ENCODE peak calls at places on chromosomes 3 and 15, in ten cellular contexts. N, M, U, G, R, V, W, B, A and J are unnamed samples.

GRCh38 chr3:143307613-143308183 is 188.1 kb downstream of the CHST2 start:
- DNase-seq in N (no peak), M (no peak), U (no peak), G (no peak), R (no peak), V (no peak), W (no peak), B (no peak), A (no peak), J (no peak)

GRCh38 chr3:126394179-126394976 is at the start of gene CFAP100:
- DNase-seq in N (peak; percentile 34), M (no peak), U (peak; percentile 81), G (no peak), R (no peak), V (no peak), W (no peak), B (peak; percentile 80), A (peak; percentile 72), J (no peak)

GRCh38 chr3:49092948-49093852 is 671 bp downstream of the QRICH1 start:
- DNase-seq in N (peak; percentile 84), M (no peak), U (no peak), G (peak; percentile 76), R (peak; percentile 67), V (peak; percentile 81), W (peak; percentile 49), B (peak; percentile 89), A (peak; percentile 79), J (peak; percentile 75)

GRCh38 chr15:51108933-51109550 is 14.3 kb upstream of the TNFAIP8L3 start:
- DNase-seq in N (no peak), M (peak; percentile 49), U (no peak), G (no peak), R (no peak), V (no peak), W (no peak), B (no peak), A (no peak), J (no peak)

GRCh38 chr3:71579934-71580318 is 3.6 kb downstream of the FOXP1 start:
- DNase-seq in N (no peak), M (no peak), U (no peak), G (no peak), R (no peak), V (no peak), W (no peak), B (no peak), A (no peak), J (peak; percentile 76)

GRCh38 chr3:44100298-44100695 is 141.4 kb upstream of the TOPAZ1 start:
- DNase-seq in N (no peak), M (no peak), U (no peak), G (no peak), R (no peak), V (no peak), W (no peak), B (no peak), A (no peak), J (no peak)

GRCh38 chr15:31758126-31758525 is 272.2 kb upstream of the CHRNA7 start:
- DNase-seq in N (peak; percentile 39), M (no peak), U (no peak), G (no peak), R (no peak), V (peak; percentile 63), W (peak; percentile 16), B (no peak), A (peak; percentile 54), J (no peak)

GRCh38 chr3:38755130-38755529 is 60.9 kb downstream of the SCN10A start:
- DNase-seq in N (no peak), M (no peak), U (no peak), G (no peak), R (no peak), V (no peak), W (no peak), B (peak; percentile 14), A (no peak), J (no peak)

GRCh38 chr15:78070049-78070698 is 7.3 kb downstream of the TBC1D2B start:
- DNase-seq in N (peak; percentile 51), M (no peak), U (peak; percentile 39), G (no peak), R (no peak), V (no peak), W (no peak), B (no peak), A (no peak), J (peak; percentile 65)

GRCh38 chr3:76873509-76874242 is 166.2 kb upstream of the ROBO2 start:
- DNase-seq in N (no peak), M (no peak), U (no peak), G (no peak), R (no peak), V (no peak), W (no peak), B (no peak), A (no peak), J (no peak)

GRCh38 chr3:78894787-78895186 is 873.0 kb downstream of the ROBO1 start:
- DNase-seq in N (no peak), M (no peak), U (no peak), G (no peak), R (no peak), V (no peak), W (no peak), B (no peak), A (no peak), J (no peak)

GRCh38 chr15:62998262-62998909 is 44.2 kb upstream of the TPM1 start:
- DNase-seq in N (no peak), M (no peak), U (no peak), G (no peak), R (no peak), V (no peak), W (no peak), B (no peak), A (no peak), J (no peak)

GRCh38 chr15:28975766-28976179 is 90.0 kb downstream of the APBA2 start:
- DNase-seq in N (no peak), M (no peak), U (no peak), G (peak; percentile 60), R (peak; percentile 60), V (no peak), W (peak; percentile 39), B (no peak), A (no peak), J (peak; percentile 43)

GRCh38 chr3:71066356-71066755 is 517.2 kb downstream of the FOXP1 start:
- DNase-seq in N (no peak), M (no peak), U (no peak), G (no peak), R (peak; percentile 12), V (no peak), W (no peak), B (no peak), A (no peak), J (no peak)

GRCh38 chr3:9405756-9406155 is 8.3 kb downstream of the SETD5 start:
- DNase-seq in N (no peak), M (no peak), U (no peak), G (no peak), R (no peak), V (no peak), W (no peak), B (no peak), A (no peak), J (no peak)

GRCh38 chr15:88975891-88976290 is 62.7 kb upstream of the MFGE8 start:
- DNase-seq in N (no peak), M (no peak), U (no peak), G (no peak), R (no peak), V (no peak), W (no peak), B (no peak), A (no peak), J (no peak)

GRCh38 chr3:57791245-57791644 is 35.1 kb downstream of the SLMAP start:
- DNase-seq in N (no peak), M (no peak), U (no peak), G (no peak), R (no peak), V (no peak), W (no peak), B (no peak), A (no peak), J (peak; percentile 71)